ENCODE peak calls at places on chromosome 22, in six cellular contexts. One of them, this sample, is unnamed.

GRCh38 chr22:22229683-22230420 is 14.7 kb upstream of the VPREB1 start:
- DNase-seq in MM.1S: no peak
- DNase-seq in SK-N-SH: no peak
- DNase-seq in neural progenitor cell: no peak
- DNase-seq in GM23338: no peak
- DNase-seq in PC-3: no peak
- DNase-seq in this sample: no peak

GRCh38 chr22:50192825-50193204 is 7.1 kb downstream of the TRABD start:
- DNase-seq in PC-3: no peak
- DNase-seq in SK-N-SH: no peak
- DNase-seq in neural progenitor cell: no peak
- DNase-seq in MM.1S: no peak
- DNase-seq in GM23338: no peak
- DNase-seq in this sample: peak; percentile 60

GRCh38 chr22:45731798-45732495 is 60.3 kb downstream of the ATXN10 start:
- DNase-seq in GM23338: peak; percentile 49
- DNase-seq in PC-3: peak; percentile 15
- DNase-seq in SK-N-SH: no peak
- DNase-seq in neural progenitor cell: peak; percentile 17
- DNase-seq in MM.1S: no peak
- DNase-seq in this sample: peak; percentile 26

GRCh38 chr22:24706732-24707476 is 67.6 kb downstream of the PIWIL3 start:
- DNase-seq in GM23338: no peak
- DNase-seq in PC-3: no peak
- DNase-seq in MM.1S: no peak
- DNase-seq in neural progenitor cell: no peak
- DNase-seq in SK-N-SH: no peak
- DNase-seq in this sample: no peak

GRCh38 chr22:27982106-27982505 is 63.0 kb upstream of the PITPNB start:
- DNase-seq in SK-N-SH: no peak
- DNase-seq in GM23338: no peak
- DNase-seq in PC-3: no peak
- DNase-seq in MM.1S: no peak
- DNase-seq in neural progenitor cell: no peak
- DNase-seq in this sample: no peak

GRCh38 chr22:19446603-19447387 is 716 bp downstream of the C22orf39 start:
- DNase-seq in GM23338: peak; percentile 86
- DNase-seq in PC-3: no peak
- DNase-seq in SK-N-SH: no peak
- DNase-seq in MM.1S: no peak
- DNase-seq in neural progenitor cell: peak; percentile 78
- DNase-seq in this sample: no peak

GRCh38 chr22:50216684-50217520 is 16.1 kb downstream of the SELENOO start:
- DNase-seq in GM23338: no peak
- DNase-seq in neural progenitor cell: no peak
- DNase-seq in SK-N-SH: no peak
- DNase-seq in MM.1S: no peak
- DNase-seq in PC-3: no peak
- DNase-seq in this sample: no peak

GRCh38 chr22:50031189-50032091 is 18.9 kb upstream of the IL17REL start:
- DNase-seq in MM.1S: no peak
- DNase-seq in PC-3: no peak
- DNase-seq in neural progenitor cell: no peak
- DNase-seq in SK-N-SH: peak; percentile 33
- DNase-seq in GM23338: no peak
- DNase-seq in this sample: no peak

GRCh38 chr22:26763633-26764295 is 106.4 kb downstream of the MIAT start:
- DNase-seq in neural progenitor cell: no peak
- DNase-seq in SK-N-SH: no peak
- DNase-seq in MM.1S: no peak
- DNase-seq in PC-3: peak; percentile 56
- DNase-seq in GM23338: no peak
- DNase-seq in this sample: no peak

GRCh38 chr22:25542720-25543402 is 21.6 kb upstream of the GRK3 start:
- DNase-seq in neural progenitor cell: no peak
- DNase-seq in PC-3: no peak
- DNase-seq in SK-N-SH: no peak
- DNase-seq in GM23338: no peak
- DNase-seq in MM.1S: no peak
- DNase-seq in this sample: no peak

GRCh38 chr22:27386186-27386585 is 415.4 kb downstream of the MN1 start:
- DNase-seq in GM23338: no peak
- DNase-seq in neural progenitor cell: no peak
- DNase-seq in SK-N-SH: no peak
- DNase-seq in PC-3: no peak
- DNase-seq in MM.1S: no peak
- DNase-seq in this sample: no peak

GRCh38 chr22:29756341-29756740 is 10.5 kb downstream of the ZMAT5 start:
- DNase-seq in MM.1S: no peak
- DNase-seq in neural progenitor cell: no peak
- DNase-seq in SK-N-SH: no peak
- DNase-seq in PC-3: peak; percentile 47
- DNase-seq in GM23338: no peak
- DNase-seq in this sample: no peak

GRCh38 chr22:28883917-28884753 is 763 bp downstream of the ZNRF3 start:
- DNase-seq in PC-3: peak; percentile 32
- DNase-seq in GM23338: peak; percentile 83
- DNase-seq in MM.1S: peak; percentile 57
- DNase-seq in SK-N-SH: peak; percentile 74
- DNase-seq in neural progenitor cell: peak; percentile 74
- DNase-seq in this sample: peak; percentile 59

GRCh38 chr22:26416670-26417270 is 12.3 kb upstream of the ASPHD2 start:
- DNase-seq in GM23338: peak; percentile 83
- DNase-seq in MM.1S: no peak
- DNase-seq in neural progenitor cell: peak; percentile 62
- DNase-seq in SK-N-SH: no peak
- DNase-seq in PC-3: peak; percentile 77
- DNase-seq in this sample: no peak

GRCh38 chr22:35064664-35065063 is 1.3 kb upstream of the ISX start:
- DNase-seq in SK-N-SH: no peak
- DNase-seq in MM.1S: peak; percentile 59
- DNase-seq in GM23338: no peak
- DNase-seq in PC-3: peak; percentile 31
- DNase-seq in neural progenitor cell: no peak
- DNase-seq in this sample: no peak

GRCh38 chr22:23090079-23090835 is 19.9 kb downstream of the GNAZ start:
- DNase-seq in MM.1S: no peak
- DNase-seq in neural progenitor cell: no peak
- DNase-seq in SK-N-SH: no peak
- DNase-seq in GM23338: no peak
- DNase-seq in PC-3: no peak
- DNase-seq in this sample: no peak

GRCh38 chr22:48972979-48973693 is 854.5 kb downstream of the BRD1 start:
- DNase-seq in GM23338: no peak
- DNase-seq in PC-3: no peak
- DNase-seq in MM.1S: no peak
- DNase-seq in neural progenitor cell: no peak
- DNase-seq in SK-N-SH: no peak
- DNase-seq in this sample: no peak

GRCh38 chr22:45101828-45102227 is 61.9 kb upstream of the NUP50 start:
- DNase-seq in GM23338: peak; percentile 91
- DNase-seq in SK-N-SH: peak; percentile 69
- DNase-seq in MM.1S: peak; percentile 39
- DNase-seq in PC-3: peak; percentile 68
- DNase-seq in neural progenitor cell: peak; percentile 80
- DNase-seq in this sample: peak; percentile 77

GRCh38 chr22:27825174-27825573 is 23.6 kb upstream of the MN1 start:
- DNase-seq in MM.1S: no peak
- DNase-seq in PC-3: no peak
- DNase-seq in neural progenitor cell: no peak
- DNase-seq in GM23338: peak; percentile 66
- DNase-seq in SK-N-SH: no peak
- DNase-seq in this sample: peak; percentile 12

GRCh38 chr22:28909375-28909774 is 26.0 kb downstream of the ZNRF3 start:
- DNase-seq in neural progenitor cell: no peak
- DNase-seq in PC-3: no peak
- DNase-seq in SK-N-SH: no peak
- DNase-seq in MM.1S: no peak
- DNase-seq in GM23338: no peak
- DNase-seq in this sample: no peak

GRCh38 chr22:24120029-24120428 is 61.3 kb upstream of the SUSD2 start:
- DNase-seq in SK-N-SH: no peak
- DNase-seq in PC-3: no peak
- DNase-seq in GM23338: no peak
- DNase-seq in MM.1S: no peak
- DNase-seq in neural progenitor cell: no peak
- DNase-seq in this sample: no peak

GRCh38 chr22:35043251-35043931 is 22.6 kb upstream of the ISX start:
- DNase-seq in SK-N-SH: no peak
- DNase-seq in MM.1S: peak; percentile 20
- DNase-seq in PC-3: peak; percentile 18
- DNase-seq in neural progenitor cell: no peak
- DNase-seq in GM23338: peak; percentile 56
- DNase-seq in this sample: peak; percentile 20

GRCh38 chr22:27726726-27727449 is 74.7 kb downstream of the MN1 start:
- DNase-seq in GM23338: peak; percentile 44
- DNase-seq in MM.1S: no peak
- DNase-seq in PC-3: peak; percentile 44
- DNase-seq in neural progenitor cell: no peak
- DNase-seq in SK-N-SH: no peak
- DNase-seq in this sample: no peak

DNA sequence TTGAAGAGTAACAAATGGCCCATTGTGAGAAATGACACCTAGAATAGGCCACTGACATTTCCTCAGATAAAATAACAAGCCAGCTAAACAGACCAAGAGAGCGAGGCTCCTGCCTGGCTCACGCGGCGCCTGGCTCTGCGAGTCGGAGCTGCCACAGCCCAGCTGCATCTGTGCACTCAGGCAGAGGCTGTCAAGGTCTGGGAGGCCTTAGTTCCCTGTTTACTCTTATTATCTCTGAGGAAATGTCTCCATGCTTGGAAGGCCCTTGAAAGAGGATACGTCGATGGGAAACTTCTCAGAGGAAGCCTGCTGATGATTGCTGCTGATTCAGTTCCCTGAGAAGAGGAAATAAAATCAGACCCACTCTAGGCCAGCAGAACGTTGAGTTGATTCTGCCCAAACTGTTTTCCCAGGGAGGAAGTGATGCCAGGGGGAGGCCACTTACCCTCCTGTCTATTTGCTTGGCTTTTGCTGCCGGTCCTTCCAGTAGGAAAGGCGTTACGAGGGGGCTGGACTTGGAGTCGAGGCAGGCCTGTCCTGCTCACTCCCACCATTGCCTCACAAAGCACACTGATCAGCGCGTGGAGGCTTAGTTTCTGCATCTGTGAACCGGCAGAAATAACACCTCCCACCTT is 208.8 kb downstream of the TBC1D22A start:
- DNase-seq in neural progenitor cell: peak; percentile 25
- DNase-seq in SK-N-SH: peak; percentile 68
- DNase-seq in PC-3: no peak
- DNase-seq in MM.1S: no peak
- DNase-seq in GM23338: no peak
- DNase-seq in this sample: no peak
- TF ChIP-seq EZH2phosphoT487 in neural progenitor cell: no peak
- TF ChIP-seq EZH2phosphoT487 in SK-N-SH: no peak
- TF ChIP-seq EZH2phosphoT487 in PC-3: no peak
- TF ChIP-seq EZH2phosphoT487 in MM.1S: no peak
- TF ChIP-seq EZH2phosphoT487 in GM23338: no peak
- TF ChIP-seq EZH2phosphoT487 in this sample: no peak

GRCh38 chr22:31139866-31140716 is at the start of gene PLA2G3:
- DNase-seq in neural progenitor cell: peak; percentile 94
- DNase-seq in GM23338: peak; percentile 99
- DNase-seq in SK-N-SH: peak; percentile 23
- DNase-seq in MM.1S: no peak
- DNase-seq in PC-3: no peak
- DNase-seq in this sample: no peak
- TF ChIP-seq EZH2phosphoT487 in neural progenitor cell: no peak
- TF ChIP-seq EZH2phosphoT487 in GM23338: no peak
- TF ChIP-seq EZH2phosphoT487 in SK-N-SH: no peak
- TF ChIP-seq EZH2phosphoT487 in MM.1S: no peak
- TF ChIP-seq EZH2phosphoT487 in PC-3: no peak
- TF ChIP-seq EZH2phosphoT487 in this sample: no peak

GRCh38 chr22:46770151-46770641 is 7.7 kb downstream of the TBC1D22A start:
- DNase-seq in SK-N-SH: no peak
- DNase-seq in MM.1S: no peak
- DNase-seq in GM23338: no peak
- DNase-seq in PC-3: no peak
- DNase-seq in neural progenitor cell: no peak
- DNase-seq in this sample: no peak
- TF ChIP-seq EZH2phosphoT487 in SK-N-SH: no peak
- TF ChIP-seq EZH2phosphoT487 in MM.1S: no peak
- TF ChIP-seq EZH2phosphoT487 in GM23338: no peak
- TF ChIP-seq EZH2phosphoT487 in PC-3: no peak
- TF ChIP-seq EZH2phosphoT487 in neural progenitor cell: no peak
- TF ChIP-seq EZH2phosphoT487 in this sample: no peak

GRCh38 chr22:37462983-37463382 is 23.2 kb downstream of the MFNG start:
- DNase-seq in SK-N-SH: no peak
- DNase-seq in GM23338: peak; percentile 88
- DNase-seq in neural progenitor cell: peak; percentile 86
- DNase-seq in PC-3: peak; percentile 34
- DNase-seq in MM.1S: no peak
- DNase-seq in this sample: no peak
- TF ChIP-seq EZH2phosphoT487 in SK-N-SH: no peak
- TF ChIP-seq EZH2phosphoT487 in GM23338: no peak
- TF ChIP-seq EZH2phosphoT487 in neural progenitor cell: no peak
- TF ChIP-seq EZH2phosphoT487 in PC-3: no peak
- TF ChIP-seq EZH2phosphoT487 in MM.1S: no peak
- TF ChIP-seq EZH2phosphoT487 in this sample: no peak

DNA sequence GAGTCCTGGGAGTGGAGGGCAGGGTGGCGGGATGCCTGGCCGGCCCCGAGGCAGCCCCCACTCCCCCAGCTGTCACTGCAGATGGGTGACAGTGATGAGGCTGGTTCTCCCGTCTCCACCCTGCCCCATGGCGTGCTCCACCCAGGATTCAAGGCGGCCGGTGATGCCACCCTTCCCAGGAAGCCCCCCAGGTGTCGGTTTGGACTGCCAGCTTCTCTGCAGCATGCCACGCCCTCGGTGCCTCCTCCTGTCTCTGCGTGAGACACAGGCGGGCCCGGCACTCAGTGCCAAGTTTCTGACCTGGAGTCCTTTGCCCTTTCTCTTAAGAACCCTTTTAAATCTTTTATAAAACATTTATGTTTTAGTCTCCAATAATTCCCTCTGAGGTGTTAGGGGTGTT is 71.5 kb downstream of the MPPED1 start:
- DNase-seq in SK-N-SH: no peak
- DNase-seq in GM23338: no peak
- DNase-seq in MM.1S: no peak
- DNase-seq in PC-3: no peak
- DNase-seq in neural progenitor cell: no peak
- DNase-seq in this sample: no peak
- TF ChIP-seq EZH2phosphoT487 in SK-N-SH: no peak
- TF ChIP-seq EZH2phosphoT487 in GM23338: no peak
- TF ChIP-seq EZH2phosphoT487 in MM.1S: no peak
- TF ChIP-seq EZH2phosphoT487 in PC-3: no peak
- TF ChIP-seq EZH2phosphoT487 in neural progenitor cell: no peak
- TF ChIP-seq EZH2phosphoT487 in this sample: no peak

This sample was measured in OCI-LY7.